ENCODE peak calls at places on chromosomes 5 and 9, in eight cellular contexts. U, T, G, Q, S, B, W and V are unnamed samples.

GRCh38 chr9:1453636-1454035 is 403.5 kb downstream of the DMRT2 start:
- DNase-seq in B (no peak), G (no peak), Q (no peak), T (no peak), W (no peak), S (no peak), U (no peak), V (no peak)

GRCh38 chr9:120480707-120481106 is 99.3 kb downstream of the CDK5RAP2 start:
- DNase-seq in B (no peak), U (no peak), G (no peak), T (peak; percentile 43), S (peak; percentile 25), Q (no peak), W (no peak), V (peak; percentile 69)

GRCh38 chr5:139864716-139865483 is 69.3 kb downstream of the PSD2 start:
- DNase-seq in W (no peak), S (no peak), T (no peak), B (no peak), U (no peak), Q (no peak), G (no peak), V (no peak)

GRCh38 chr5:152259702-152260101 is 145.4 kb downstream of the NMUR2 start:
- DNase-seq in S (no peak), W (no peak), G (no peak), T (no peak), U (no peak), B (no peak), Q (no peak), V (no peak)

GRCh38 chr5:69492391-69493234 is at the start of gene OCLN:
- DNase-seq in U (peak; percentile 92), Q (peak; percentile 68), B (no peak), W (no peak), G (no peak), S (peak; percentile 65), T (no peak), V (no peak)

GRCh38 chr5:123199527-123199926 is 110.5 kb downstream of the PRDM6 start:
- DNase-seq in B (no peak), Q (no peak), U (no peak), S (no peak), G (no peak), W (no peak), T (no peak), V (no peak)

GRCh38 chr5:174242573-174242972 is 197.1 kb downstream of the NSG2 start:
- DNase-seq in W (no peak), B (no peak), T (no peak), S (no peak), Q (no peak), U (no peak), G (no peak), V (no peak)

GRCh38 chr9:72012642-72013041 is 47.8 kb downstream of the C9orf57 start:
- DNase-seq in B (no peak), G (no peak), T (peak; percentile 9), U (no peak), W (no peak), S (peak; percentile 37), Q (peak; percentile 20), V (no peak)

GRCh38 chr9:2991292-2991691 is 147.4 kb upstream of the PUM3 start:
- DNase-seq in S (no peak), U (no peak), W (no peak), Q (no peak), T (peak; percentile 1), G (peak; percentile 1), B (no peak), V (peak; percentile 40)

GRCh38 chr5:30626557-30626956 is 566.9 kb upstream of the CDH6 start:
- DNase-seq in B (no peak), G (no peak), U (no peak), Q (no peak), W (no peak), S (no peak), T (no peak), V (no peak)

GRCh38 chr5:134577796-134578577 is 52.5 kb downstream of the JADE2 start:
- DNase-seq in W (peak; percentile 37), T (peak; percentile 85), S (peak; percentile 54), Q (peak; percentile 51), U (peak; percentile 89), B (peak; percentile 72), G (peak; percentile 80), V (peak; percentile 58)

GRCh38 chr5:105961572-105961971 is 1709.2 kb downstream of the EFNA5 start:
- DNase-seq in Q (no peak), B (no peak), W (no peak), T (no peak), G (no peak), S (no peak), U (no peak), V (no peak)

GRCh38 chr9:107425110-107426025 is 64.2 kb downstream of the KLF4 start:
- DNase-seq in S (peak; percentile 36), B (peak; percentile 43), Q (peak; percentile 67), W (no peak), T (peak; percentile 63), U (peak; percentile 93), G (peak; percentile 76), V (peak; percentile 42)

GRCh38 chr5:142017832-142018427 is 5.1 kb upstream of the GNPDA1 start:
- DNase-seq in S (no peak), U (no peak), T (no peak), B (peak; percentile 31), Q (peak; percentile 31), W (no peak), G (no peak), V (no peak)

GRCh38 chr9:14313951-14314423 is at the start of gene NFIB:
- DNase-seq in U (peak; percentile 76), S (no peak), G (peak; percentile 71), T (peak; percentile 70), W (no peak), B (peak; percentile 44), Q (peak; percentile 15), V (peak; percentile 80)

GRCh38 chr5:31186672-31187267 is 6.7 kb upstream of the CDH6 start:
- DNase-seq in U (no peak), S (peak; percentile 54), T (peak; percentile 62), W (peak; percentile 24), G (peak; percentile 66), B (peak; percentile 26), Q (peak; percentile 36), V (peak; percentile 51)

GRCh38 chr9:121328876-121329681 is 41.0 kb downstream of the STOM start:
- DNase-seq in U (no peak), Q (no peak), S (no peak), G (no peak), T (no peak), B (no peak), W (no peak), V (no peak)

GRCh38 chr5:133963493-133964128 is 4.8 kb downstream of the C5orf15 start:
- DNase-seq in T (no peak), U (no peak), W (no peak), Q (no peak), B (no peak), S (no peak), G (no peak), V (no peak)

GRCh38 chr9:106945727-106946690 is 83.0 kb downstream of the ZNF462 start:
- DNase-seq in U (no peak), B (peak; percentile 89), Q (no peak), S (peak; percentile 44), T (peak; percentile 94), G (peak; percentile 86), W (peak; percentile 53), V (peak; percentile 89)

GRCh38 chr5:112143684-112144083 is 275.4 kb downstream of the EPB41L4A start:
- DNase-seq in S (no peak), W (no peak), G (no peak), T (no peak), B (peak; percentile 32), U (no peak), Q (no peak), V (no peak)

GRCh38 chr9:114958021-114958846 is 27.8 kb upstream of the TNFSF8 start:
- DNase-seq in G (peak; percentile 21), S (no peak), U (peak; percentile 79), Q (no peak), T (peak; percentile 51), W (no peak), B (no peak), V (no peak)

GRCh38 chr5:1886634-1887399 is 4.1 kb upstream of the IRX4 start:
- DNase-seq in U (no peak), G (no peak), W (no peak), T (no peak), B (no peak), Q (no peak), S (no peak), V (no peak)
- TF ChIP-seq CTCF in U (no peak), G (no peak), W (no peak), T (no peak), B (no peak), Q (no peak), S (no peak), V (no peak)

DNA sequence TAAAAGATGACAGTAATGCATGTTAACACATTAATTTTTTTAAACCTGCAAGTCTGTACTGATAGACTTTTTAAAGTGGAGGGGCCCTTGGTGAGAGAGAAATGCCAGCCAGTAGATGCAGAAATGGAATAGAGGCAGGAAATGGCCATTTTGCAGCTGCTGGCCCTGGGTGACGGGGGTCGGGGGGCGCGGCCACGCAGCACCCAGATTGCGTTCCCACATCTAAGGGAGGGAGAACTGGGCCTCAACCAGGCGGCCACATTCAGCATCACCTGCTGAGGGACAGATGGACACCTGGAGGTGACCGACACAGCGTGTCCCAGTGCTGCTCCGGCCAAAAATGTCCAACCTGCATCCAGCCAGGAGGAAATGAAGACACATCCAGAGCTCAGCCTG is 6.3 kb upstream of the CLIC3 start:
- DNase-seq in T (no peak), W (no peak), B (no peak), S (no peak), G (no peak), U (no peak), Q (no peak), V (no peak)
- H3K4me3 ChIP-seq in T (no peak overlapping the region), W (no peak overlapping the region), B (no peak overlapping the region), S (no peak overlapping the region), G (no peak overlapping the region), U (no peak overlapping the region), Q (no peak overlapping the region), V (no peak overlapping the region)

GRCh38 chr9:19922476-19923118 is 133.8 kb upstream of the SLC24A2 start:
- DNase-seq in U (no peak), S (peak; percentile 51), T (peak; percentile 77), Q (no peak), W (peak; percentile 7), B (peak; percentile 72), G (peak; percentile 77), V (peak; percentile 48)
- TF ChIP-seq CTCF in U (peak; percentile 29), S (peak; percentile 63), T (peak; percentile 73), Q (peak; percentile 18), W (peak; percentile 58), B (peak; percentile 76), G (peak; percentile 74), V (peak; percentile 50)

DNA sequence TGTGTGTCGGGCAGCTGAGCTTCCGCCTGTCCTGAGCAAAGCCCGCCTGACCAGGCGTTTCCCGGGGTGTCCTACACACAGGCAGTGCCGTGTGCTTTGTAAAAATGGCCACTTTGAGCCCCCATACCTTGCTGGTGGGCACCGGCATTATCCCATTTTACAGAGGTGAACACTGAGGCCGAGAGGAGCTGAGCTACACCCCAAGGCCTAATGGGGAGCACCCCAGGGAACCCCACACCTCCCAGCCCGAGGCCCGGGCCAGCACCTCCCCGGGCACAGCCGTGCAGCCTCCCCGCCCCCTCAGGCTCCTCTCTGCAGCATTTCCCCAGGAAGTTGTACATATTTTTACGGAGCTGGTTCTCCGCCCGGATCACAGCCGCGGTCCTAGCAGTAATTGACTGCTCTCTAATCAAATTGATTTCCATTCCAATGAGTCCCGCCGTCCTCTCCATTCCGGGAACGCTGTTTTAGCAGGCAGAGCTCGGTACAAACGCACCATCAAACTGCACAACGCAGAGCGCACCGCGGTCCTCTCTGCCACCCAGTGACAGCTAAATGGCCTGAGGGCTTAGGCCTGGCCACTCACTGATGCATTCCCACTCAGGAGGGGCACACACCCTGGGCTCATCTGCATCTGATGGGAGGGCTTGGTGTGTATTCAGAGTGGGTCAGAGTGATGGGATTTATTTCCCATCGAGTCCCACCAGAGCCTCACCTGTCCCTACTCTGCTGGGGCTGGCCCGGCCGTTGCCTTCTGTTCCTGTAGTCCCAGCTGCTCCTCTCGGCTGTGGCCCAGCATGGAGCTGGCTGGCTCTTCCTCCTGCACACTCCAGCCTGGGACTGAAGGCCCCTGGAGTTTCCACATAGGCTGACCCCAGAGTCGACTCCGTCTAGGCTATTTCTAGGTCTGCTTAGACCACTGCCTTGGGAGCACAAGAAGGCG is 36.2 kb upstream of the UBAC1 start:
- DNase-seq in Q (no peak), B (no peak), S (no peak), U (no peak), T (no peak), G (no peak), W (no peak), V (no peak)
- H3K4me3 ChIP-seq in Q (no peak overlapping the region), B (no peak overlapping the region), S (no peak overlapping the region), U (no peak overlapping the region), T (no peak overlapping the region), G (no peak overlapping the region), W (no peak overlapping the region), V (no peak overlapping the region)